ENCODE peak calls at places on chromosomes 12 and 14, in nine cellular contexts. P is upper lobe of left lung; L is osteoblast; R is GM23338; H is neuronal stem cell; M is SJCRH30; A is CD8-positive, alpha-beta memory T cell; F is gastrocnemius medialis; W is ovary. X is an unnamed sample.
A peak's percentile ranks its signal among the peaks of the same experiment; 100 is the strongest.

GRCh38 chr12:22787557-22787956 is 162.6 kb downstream of the ETNK1 start:
- DNase-seq in P (no peak), L (no peak), R (no peak), H (no peak), M (no peak), A (no peak), F (no peak), W (no peak), X (no peak)

GRCh38 chr12:42332301-42332894 is 6.4 kb downstream of the PPHLN1 start:
- DNase-seq in P (no peak), L (peak; percentile 83), R (peak; percentile 40), H (no peak), M (peak; percentile 19), A (no peak), F (no peak), W (no peak), X (no peak)

GRCh38 chr12:33248364-33248763 is 191.3 kb downstream of the SYT10 start:
- DNase-seq in P (no peak), L (no peak), R (peak; percentile 12), H (no peak), M (no peak), A (no peak), F (no peak), W (no peak), X (no peak)

GRCh38 chr14:76499399-76499798 is 123.5 kb downstream of the ESRRB start:
- DNase-seq in P (peak; percentile 65), L (no peak), R (no peak), H (no peak), M (no peak), A (no peak), F (no peak), W (no peak), X (no peak)

GRCh38 chr12:124463341-124463861 is 104.0 kb downstream of the NCOR2 start:
- DNase-seq in P (peak; percentile 78), L (no peak), R (no peak), H (peak; percentile 61), M (peak; percentile 86), A (no peak), F (no peak), W (peak; percentile 33), X (no peak)

GRCh38 chr14:69242311-69243224 is 17.4 kb upstream of the GALNT16 start:
- DNase-seq in P (no peak), L (peak; percentile 70), R (peak; percentile 82), H (peak; percentile 63), M (peak; percentile 56), A (peak; percentile 57), F (peak; percentile 35), W (no peak), X (peak; percentile 67)

GRCh38 chr14:43587183-43587582 is 919.9 kb downstream of the FSCB start:
- DNase-seq in P (no peak), L (no peak), R (peak; percentile 30), H (no peak), M (no peak), A (no peak), F (no peak), W (no peak), X (no peak)

GRCh38 chr12:114302117-114302516 is 103.8 kb downstream of the TBX5 start:
- DNase-seq in P (peak; percentile 41), L (no peak), R (peak; percentile 40), H (no peak), M (no peak), A (no peak), F (no peak), W (no peak), X (no peak)

GRCh38 chr12:122228092-122228491 is 2.2 kb upstream of the DIABLO start:
- DNase-seq in P (no peak), L (no peak), R (no peak), H (no peak), M (no peak), A (no peak), F (no peak), W (no peak), X (no peak)

GRCh38 chr12:71214511-71215285 is 56.9 kb upstream of the TSPAN8 start:
- DNase-seq in P (no peak), L (no peak), R (peak; percentile 89), H (peak; percentile 48), M (no peak), A (no peak), F (no peak), W (no peak), X (no peak)
- H3K4me3 ChIP-seq in P (no peak overlapping the region), L (no peak overlapping the region), R (no peak overlapping the region), H (no peak overlapping the region), M (no peak overlapping the region), A (no peak overlapping the region), F (no peak overlapping the region), W (no peak overlapping the region), X (no peak overlapping the region)

GRCh38 chr14:89351958-89352404 is 65.1 kb downstream of the FOXN3 start:
- DNase-seq in P (no peak), L (peak; percentile 67), R (no peak), H (no peak), M (no peak), A (no peak), F (no peak), W (peak; percentile 67), X (peak; percentile 43)

GRCh38 chr14:89348726-89349125 is 68.3 kb downstream of the FOXN3 start:
- DNase-seq in P (no peak), L (no peak), R (no peak), H (no peak), M (no peak), A (no peak), F (no peak), W (no peak), X (no peak)

GRCh38 chr14:89349196-89350008 is 67.6 kb downstream of the FOXN3 start:
- DNase-seq in P (no peak), L (peak; percentile 76), R (peak; percentile 94), H (peak; percentile 76), M (peak; percentile 96), A (no peak), F (peak; percentile 86), W (no peak), X (peak; percentile 60)

GRCh38 chr14:89352976-89353817 is 63.8 kb downstream of the FOXN3 start:
- DNase-seq in P (no peak), L (no peak), R (no peak), H (no peak), M (no peak), A (no peak), F (no peak), W (no peak), X (no peak)

DNA sequence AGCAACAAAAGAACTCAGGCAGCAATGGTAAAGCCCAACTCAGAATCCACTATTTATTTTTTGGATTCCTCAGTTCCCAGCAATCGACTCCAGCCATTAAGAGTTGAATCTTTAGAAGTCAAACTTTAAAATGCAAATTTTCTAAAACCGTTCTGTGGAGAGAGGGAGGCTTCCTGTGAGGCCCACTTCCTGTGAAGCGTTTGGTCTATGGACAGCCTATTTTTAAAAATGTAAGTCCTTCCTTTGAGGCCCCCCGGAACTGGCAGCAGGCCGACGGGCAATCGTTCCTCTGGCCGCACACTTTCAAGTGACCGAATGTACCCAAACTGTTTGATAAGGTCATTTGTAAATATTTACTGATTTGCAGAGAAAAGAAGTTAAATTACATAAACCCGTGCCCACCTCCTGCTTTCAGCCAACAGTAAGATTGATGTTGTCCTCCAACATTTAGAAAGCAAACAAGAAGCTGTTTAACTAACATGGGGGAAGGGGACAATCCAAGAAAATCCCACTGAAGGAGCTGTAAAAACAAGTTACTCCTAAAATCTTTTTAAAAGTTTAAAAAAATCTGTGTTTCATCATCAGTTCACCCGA is 65.6 kb downstream of the FOXN3 start:
- DNase-seq in P (peak; percentile 73), L (peak; percentile 76), R (peak; percentile 87), H (no peak), M (peak; percentile 6), A (no peak), F (no peak), W (peak; percentile 82), X (peak; percentile 34)
- H3K4me3 ChIP-seq in P (no peak overlapping the region), L (peak overlapping the region; percentile 35), R (peak overlapping the region; percentile 19), H (no peak overlapping the region), M (no peak overlapping the region), A (peak overlapping the region; percentile 20), F (no peak overlapping the region), W (no peak overlapping the region), X (peak overlapping the region; percentile 15)

GRCh38 chr14:95496690-95497241 is 19.7 kb downstream of the SYNE3 start:
- DNase-seq in P (no peak), L (peak; percentile 82), R (no peak), H (no peak), M (peak; percentile 96), A (no peak), F (no peak), W (peak; percentile 74), X (peak; percentile 72)
- H3K4me3 ChIP-seq in P (no peak overlapping the region), L (no peak overlapping the region), R (no peak overlapping the region), H (no peak overlapping the region), M (no peak overlapping the region), A (no peak overlapping the region), F (no peak overlapping the region), W (no peak overlapping the region), X (no peak overlapping the region)

GRCh38 chr12:48349471-48349870 is 1.2 kb downstream of the ZNF641 start:
- DNase-seq in P (no peak), L (peak; percentile 88), R (no peak), H (no peak), M (no peak), A (no peak), F (no peak), W (peak; percentile 67), X (peak; percentile 20)
- H3K4me3 ChIP-seq in P (no peak overlapping the region), L (peak overlapping the region; percentile 73), R (peak overlapping the region; percentile 90), H (no peak overlapping the region), M (no peak overlapping the region), A (peak overlapping the region; percentile 71), F (peak overlapping the region; percentile 94), W (peak overlapping the region; percentile 79), X (peak overlapping the region; percentile 61)